ENCODE peak calls at places on chromosomes 3 and 15, in nine cellular contexts. One of them, this sample, is unnamed.

GRCh38 chr15:50051811-50052419 is 67.1 kb downstream of the ATP8B4 start:
- DNase-seq in stimulated activated CD8-positive, alpha-beta memory T cell treated with anti-CD3 and anti-CD28 coated beads, Interleukin-2, amount 100 ng/mL, for 48 hours: no peak
- DNase-seq in fibroblast of pulmonary artery: peak
- DNase-seq in HuH-7.5: peak
- DNase-seq in GM23248: peak
- DNase-seq in H7: peak
- DNase-seq in H54: peak
- DNase-seq in cardiac muscle cell: peak
- DNase-seq in uterus: peak
- DNase-seq in this sample: no peak

GRCh38 chr15:100869151-100869999 is 10.3 kb upstream of the ALDH1A3 start:
- DNase-seq in stimulated activated CD8-positive, alpha-beta memory T cell treated with anti-CD3 and anti-CD28 coated beads, Interleukin-2, amount 100 ng/mL, for 48 hours: peak
- DNase-seq in H7: peak
- DNase-seq in uterus: no peak
- DNase-seq in GM23248: no peak
- DNase-seq in H54: no peak
- DNase-seq in fibroblast of pulmonary artery: no peak
- DNase-seq in cardiac muscle cell: no peak
- DNase-seq in HuH-7.5: no peak
- DNase-seq in this sample: no peak

GRCh38 chr3:154235330-154235729 is 89.0 kb downstream of the DHX36 start:
- DNase-seq in GM23248: peak
- DNase-seq in stimulated activated CD8-positive, alpha-beta memory T cell treated with anti-CD3 and anti-CD28 coated beads, Interleukin-2, amount 100 ng/mL, for 48 hours: no peak
- DNase-seq in H7: no peak
- DNase-seq in uterus: no peak
- DNase-seq in H54: no peak
- DNase-seq in HuH-7.5: no peak
- DNase-seq in fibroblast of pulmonary artery: no peak
- DNase-seq in cardiac muscle cell: no peak
- DNase-seq in this sample: no peak

GRCh38 chr3:108208831-108209230 is 13.4 kb downstream of the IFT57 start:
- DNase-seq in uterus: no peak
- DNase-seq in fibroblast of pulmonary artery: no peak
- DNase-seq in HuH-7.5: no peak
- DNase-seq in GM23248: no peak
- DNase-seq in H54: no peak
- DNase-seq in cardiac muscle cell: no peak
- DNase-seq in stimulated activated CD8-positive, alpha-beta memory T cell treated with anti-CD3 and anti-CD28 coated beads, Interleukin-2, amount 100 ng/mL, for 48 hours: no peak
- DNase-seq in H7: no peak
- DNase-seq in this sample: no peak

GRCh38 chr15:94282269-94283250 is 51.2 kb downstream of the MCTP2 start:
- DNase-seq in H7: no peak
- DNase-seq in cardiac muscle cell: peak
- DNase-seq in fibroblast of pulmonary artery: peak
- DNase-seq in H54: no peak
- DNase-seq in uterus: no peak
- DNase-seq in GM23248: no peak
- DNase-seq in stimulated activated CD8-positive, alpha-beta memory T cell treated with anti-CD3 and anti-CD28 coated beads, Interleukin-2, amount 100 ng/mL, for 48 hours: no peak
- DNase-seq in HuH-7.5: no peak
- DNase-seq in this sample: no peak

GRCh38 chr15:68729789-68730201 is 90.9 kb downstream of the ANP32A start:
- DNase-seq in H7: no peak
- DNase-seq in stimulated activated CD8-positive, alpha-beta memory T cell treated with anti-CD3 and anti-CD28 coated beads, Interleukin-2, amount 100 ng/mL, for 48 hours: no peak
- DNase-seq in GM23248: peak
- DNase-seq in cardiac muscle cell: no peak
- DNase-seq in uterus: peak
- DNase-seq in HuH-7.5: no peak
- DNase-seq in fibroblast of pulmonary artery: peak
- DNase-seq in H54: no peak
- DNase-seq in this sample: no peak

GRCh38 chr15:64151727-64152506 is at the start of gene SNX22:
- DNase-seq in stimulated activated CD8-positive, alpha-beta memory T cell treated with anti-CD3 and anti-CD28 coated beads, Interleukin-2, amount 100 ng/mL, for 48 hours: no peak
- DNase-seq in cardiac muscle cell: peak
- DNase-seq in fibroblast of pulmonary artery: no peak
- DNase-seq in HuH-7.5: no peak
- DNase-seq in uterus: no peak
- DNase-seq in H54: no peak
- DNase-seq in GM23248: no peak
- DNase-seq in H7: peak
- DNase-seq in this sample: peak

GRCh38 chr3:47850062-47850802 is 47.3 kb downstream of the DHX30 start:
- DNase-seq in H7: peak
- DNase-seq in HuH-7.5: no peak
- DNase-seq in stimulated activated CD8-positive, alpha-beta memory T cell treated with anti-CD3 and anti-CD28 coated beads, Interleukin-2, amount 100 ng/mL, for 48 hours: no peak
- DNase-seq in GM23248: peak
- DNase-seq in fibroblast of pulmonary artery: peak
- DNase-seq in H54: no peak
- DNase-seq in uterus: no peak
- DNase-seq in cardiac muscle cell: no peak
- DNase-seq in this sample: no peak

GRCh38 chr3:10373686-10374261 is 52.9 kb upstream of the SEC13 start:
- DNase-seq in H54: peak
- DNase-seq in cardiac muscle cell: no peak
- DNase-seq in fibroblast of pulmonary artery: peak
- DNase-seq in HuH-7.5: no peak
- DNase-seq in uterus: no peak
- DNase-seq in GM23248: peak
- DNase-seq in stimulated activated CD8-positive, alpha-beta memory T cell treated with anti-CD3 and anti-CD28 coated beads, Interleukin-2, amount 100 ng/mL, for 48 hours: no peak
- DNase-seq in H7: no peak
- DNase-seq in this sample: no peak

GRCh38 chr3:69099576-69099975 is 14.8 kb downstream of the ARL6IP5 start:
- DNase-seq in stimulated activated CD8-positive, alpha-beta memory T cell treated with anti-CD3 and anti-CD28 coated beads, Interleukin-2, amount 100 ng/mL, for 48 hours: no peak
- DNase-seq in GM23248: no peak
- DNase-seq in uterus: no peak
- DNase-seq in fibroblast of pulmonary artery: no peak
- DNase-seq in HuH-7.5: no peak
- DNase-seq in H7: no peak
- DNase-seq in cardiac muscle cell: no peak
- DNase-seq in H54: no peak
- DNase-seq in this sample: no peak

GRCh38 chr15:72319360-72319984 is 485 bp downstream of the CELF6 start:
- DNase-seq in H54: no peak
- DNase-seq in uterus: peak
- DNase-seq in cardiac muscle cell: peak
- DNase-seq in HuH-7.5: peak
- DNase-seq in H7: no peak
- DNase-seq in stimulated activated CD8-positive, alpha-beta memory T cell treated with anti-CD3 and anti-CD28 coated beads, Interleukin-2, amount 100 ng/mL, for 48 hours: peak
- DNase-seq in fibroblast of pulmonary artery: peak
- DNase-seq in GM23248: peak
- DNase-seq in this sample: peak

GRCh38 chr3:136883967-136884720 is 22.1 kb downstream of the NCK1 start:
- DNase-seq in cardiac muscle cell: no peak
- DNase-seq in H54: no peak
- DNase-seq in fibroblast of pulmonary artery: no peak
- DNase-seq in HuH-7.5: no peak
- DNase-seq in uterus: no peak
- DNase-seq in stimulated activated CD8-positive, alpha-beta memory T cell treated with anti-CD3 and anti-CD28 coated beads, Interleukin-2, amount 100 ng/mL, for 48 hours: no peak
- DNase-seq in GM23248: no peak
- DNase-seq in H7: no peak
- DNase-seq in this sample: no peak

GRCh38 chr15:79310612-79310984 is 314 bp upstream of the TMED3 start:
- DNase-seq in H7: no peak
- DNase-seq in fibroblast of pulmonary artery: peak
- DNase-seq in uterus: no peak
- DNase-seq in stimulated activated CD8-positive, alpha-beta memory T cell treated with anti-CD3 and anti-CD28 coated beads, Interleukin-2, amount 100 ng/mL, for 48 hours: no peak
- DNase-seq in GM23248: peak
- DNase-seq in HuH-7.5: no peak
- DNase-seq in cardiac muscle cell: no peak
- DNase-seq in H54: no peak
- DNase-seq in this sample: no peak

GRCh38 chr3:77190281-77190841 is 150.5 kb downstream of the ROBO2 start:
- DNase-seq in HuH-7.5: no peak
- DNase-seq in cardiac muscle cell: no peak
- DNase-seq in H54: no peak
- DNase-seq in H7: no peak
- DNase-seq in fibroblast of pulmonary artery: no peak
- DNase-seq in GM23248: no peak
- DNase-seq in stimulated activated CD8-positive, alpha-beta memory T cell treated with anti-CD3 and anti-CD28 coated beads, Interleukin-2, amount 100 ng/mL, for 48 hours: no peak
- DNase-seq in uterus: no peak
- DNase-seq in this sample: no peak

GRCh38 chr3:160016972-160017371 is 28.3 kb downstream of the IL12A start:
- DNase-seq in H54: no peak
- DNase-seq in HuH-7.5: no peak
- DNase-seq in GM23248: no peak
- DNase-seq in fibroblast of pulmonary artery: peak
- DNase-seq in stimulated activated CD8-positive, alpha-beta memory T cell treated with anti-CD3 and anti-CD28 coated beads, Interleukin-2, amount 100 ng/mL, for 48 hours: no peak
- DNase-seq in cardiac muscle cell: no peak
- DNase-seq in uterus: no peak
- DNase-seq in H7: no peak
- DNase-seq in this sample: no peak